ENCODE peak calls at places on chromosome 22, in nine cellular contexts. P is thyroid gland, E is suprapubic skin, R is IMR-90, V is heart left ventricle, G is gastrocnemius medialis, Q is tibial nerve, S is A549, A is ovary. H is an unnamed sample.

GRCh38 chr22:22201185-22201924 is 43.2 kb upstream of the VPREB1 start:
- DNase-seq in P (no peak), E (no peak), R (peak), V (no peak), G (no peak), Q (no peak), S (peak), A (peak), H (peak)

GRCh38 chr22:36369922-36370781 is 17.6 kb downstream of the MYH9 start:
- DNase-seq in P (peak), E (no peak), R (peak), V (no peak), G (peak), Q (no peak), S (peak), A (no peak), H (peak)

GRCh38 chr22:21909871-21910270 is 42.4 kb upstream of the MAPK1 start:
- DNase-seq in P (no peak), E (no peak), R (no peak), V (no peak), G (no peak), Q (no peak), S (no peak), A (no peak), H (no peak)

GRCh38 chr22:43126506-43127165 is 16.1 kb downstream of the BIK start:
- DNase-seq in P (no peak), E (no peak), R (peak), V (no peak), G (no peak), Q (no peak), S (peak), A (no peak), H (no peak)

GRCh38 chr22:47918276-47918928 is 1156.0 kb downstream of the TBC1D22A start:
- DNase-seq in P (no peak), E (no peak), R (no peak), V (no peak), G (no peak), Q (no peak), S (no peak), A (no peak), H (no peak)

GRCh38 chr22:42830161-42830560 is 26.9 kb downstream of the ARFGAP3 start:
- DNase-seq in P (peak), E (no peak), R (no peak), V (no peak), G (no peak), Q (no peak), S (no peak), A (no peak), H (no peak)

GRCh38 chr22:43511276-43511910 is 99.6 kb downstream of the MPPED1 start:
- DNase-seq in P (no peak), E (no peak), R (no peak), V (no peak), G (no peak), Q (no peak), S (no peak), A (no peak), H (no peak)

GRCh38 chr22:21641795-21642583 is at the start of gene SDF2L1:
- DNase-seq in P (peak), E (peak), R (peak), V (peak), G (peak), Q (peak), S (peak), A (peak), H (peak)

GRCh38 chr22:36377022-36377631 is 10.6 kb downstream of the MYH9 start:
- DNase-seq in P (no peak), E (no peak), R (no peak), V (no peak), G (no peak), Q (no peak), S (no peak), A (no peak), H (no peak)

GRCh38 chr22:45604239-45604711 is 67.4 kb upstream of the ATXN10 start:
- DNase-seq in P (no peak), E (no peak), R (peak), V (no peak), G (no peak), Q (no peak), S (peak), A (no peak), H (peak)

GRCh38 chr22:49953680-49954344 is 6.8 kb upstream of the PIM3 start:
- DNase-seq in P (peak), E (no peak), R (no peak), V (no peak), G (peak), Q (no peak), S (no peak), A (no peak), H (no peak)

GRCh38 chr22:48568736-48569330 is 1258.8 kb downstream of the BRD1 start:
- DNase-seq in P (no peak), E (no peak), R (no peak), V (no peak), G (no peak), Q (no peak), S (no peak), A (no peak), H (no peak)

GRCh38 chr22:49886346-49887073 is 31.7 kb downstream of the ALG12 start:
- DNase-seq in P (no peak), E (no peak), R (no peak), V (no peak), G (no peak), Q (no peak), S (no peak), A (no peak), H (no peak)

GRCh38 chr22:21051836-21052400 is 6.2 kb downstream of the LRRC74B start:
- DNase-seq in P (no peak), E (no peak), R (peak), V (no peak), G (no peak), Q (no peak), S (no peak), A (no peak), H (no peak)

GRCh38 chr22:23078462-23078787 is 8.1 kb downstream of the GNAZ start:
- DNase-seq in P (no peak), E (no peak), R (no peak), V (no peak), G (no peak), Q (no peak), S (no peak), A (no peak), H (no peak)

GRCh38 chr22:42172385-42173172 is 42.0 kb upstream of the CYP2D6 start:
- DNase-seq in P (no peak), E (no peak), R (peak), V (no peak), G (no peak), Q (no peak), S (no peak), A (no peak), H (no peak)

GRCh38 chr22:23516304-23516703 is 63.8 kb downstream of the IGLL1 start:
- DNase-seq in P (peak), E (no peak), R (no peak), V (no peak), G (no peak), Q (no peak), S (no peak), A (no peak), H (no peak)

GRCh38 chr22:22748297-22748743 is 103.9 kb downstream of the GGTLC2 start:
- DNase-seq in P (peak), E (no peak), R (peak), V (no peak), G (peak), Q (peak), S (peak), A (peak), H (no peak)

GRCh38 chr22:45263790-45264269 is 20.9 kb upstream of the UPK3A start:
- DNase-seq in P (peak), E (no peak), R (peak), V (peak), G (peak), Q (peak), S (peak), A (peak), H (peak)

GRCh38 chr22:22767876-22768602 is 119.6 kb upstream of the IGLL5 start:
- DNase-seq in P (no peak), E (no peak), R (no peak), V (no peak), G (no peak), Q (no peak), S (no peak), A (no peak), H (no peak)

GRCh38 chr22:46947516-46948260 is 185.2 kb downstream of the TBC1D22A start:
- DNase-seq in P (peak), E (no peak), R (no peak), V (no peak), G (no peak), Q (no peak), S (no peak), A (no peak), H (no peak)

GRCh38 chr22:21949948-21950347 is 2.7 kb downstream of the PPM1F start:
- DNase-seq in P (no peak), E (no peak), R (no peak), V (no peak), G (no peak), Q (no peak), S (no peak), A (no peak), H (no peak)

GRCh38 chr22:22769434-22770279 is 118.0 kb upstream of the IGLL5 start:
- DNase-seq in P (no peak), E (no peak), R (no peak), V (no peak), G (no peak), Q (no peak), S (no peak), A (no peak), H (no peak)

GRCh38 chr22:18044548-18045271 is 20.3 kb upstream of the MICAL3 start:
- DNase-seq in P (no peak), E (no peak), R (peak), V (peak), G (peak), Q (peak), S (no peak), A (peak), H (no peak)

GRCh38 chr22:45456811-45457210 is 43.3 kb downstream of the RIBC2 start:
- DNase-seq in P (no peak), E (no peak), R (no peak), V (no peak), G (no peak), Q (no peak), S (no peak), A (no peak), H (no peak)

GRCh38 chr22:44451016-44451415 is 47.0 kb downstream of the RTL6 start:
- DNase-seq in P (no peak), E (no peak), R (no peak), V (no peak), G (no peak), Q (no peak), S (no peak), A (no peak), H (no peak)

GRCh38 chr22:49767355-49768062 is 60.2 kb downstream of the BRD1 start:
- DNase-seq in P (no peak), E (no peak), R (peak), V (no peak), G (peak), Q (no peak), S (peak), A (peak), H (peak)

DNA sequence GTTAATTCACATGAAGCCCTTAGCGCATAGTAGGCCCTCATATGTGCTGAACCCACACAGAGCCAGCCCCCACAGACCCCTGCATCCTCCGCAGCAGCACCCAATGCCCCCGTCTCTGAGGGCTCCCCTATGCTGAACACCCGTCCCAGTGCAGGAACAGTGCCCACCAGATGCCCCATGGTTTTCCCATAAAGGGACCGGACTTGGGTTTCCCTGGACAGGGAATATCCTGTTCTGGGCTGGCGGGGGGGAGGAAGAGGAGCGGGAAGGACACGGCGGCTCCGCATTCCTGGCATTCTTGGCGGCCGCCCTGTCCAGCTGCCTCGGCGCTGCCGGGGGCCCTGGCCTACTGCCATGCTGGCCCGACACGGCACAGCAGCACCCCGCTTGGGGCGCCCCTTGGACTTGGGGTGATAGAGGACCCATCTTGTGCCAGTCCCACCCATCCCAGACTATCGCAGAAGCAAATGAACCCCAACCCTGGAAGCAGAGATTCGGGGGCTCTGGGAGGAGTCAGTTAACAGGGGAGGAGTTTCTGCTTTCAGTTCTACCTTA is 23.7 kb upstream of the CBX7 start:
- DNase-seq in P (peak), E (no peak), R (peak), V (peak), G (peak), Q (peak), S (peak), A (peak), H (peak)
- H3K27ac ChIP-seq in P (no peak), E (peak), R (peak), V (peak), G (peak), Q (peak), S (peak), A (peak), H (peak)

GRCh38 chr22:19965771-19966709 is 24.4 kb upstream of the TXNRD2 start:
- DNase-seq in P (peak), E (no peak), R (no peak), V (no peak), G (no peak), Q (no peak), S (no peak), A (no peak), H (no peak)
- TF ChIP-seq CTCF in P (no peak), E (no peak), R (peak), V (no peak), G (no peak), Q (no peak), S (no peak), A (no peak), H (no peak)

GRCh38 chr22:30277547-30278344 is 11.1 kb upstream of the OSM start:
- DNase-seq in P (no peak), E (no peak), R (peak), V (no peak), G (no peak), Q (no peak), S (no peak), A (peak), H (no peak)
- TF ChIP-seq POLR2A in P (no peak), E (no peak), R (no peak), V (no peak), G (no peak), Q (no peak), S (no peak), A (no peak), H (no peak)

GRCh38 chr22:40051322-40051721 is 56.6 kb downstream of the FAM83F start:
- DNase-seq in P (no peak), E (no peak), R (no peak), V (no peak), G (no peak), Q (no peak), S (no peak), A (no peak), H (no peak)

GRCh38 chr22:40054486-40054885 is 59.7 kb downstream of the FAM83F start:
- DNase-seq in P (no peak), E (no peak), R (no peak), V (no peak), G (no peak), Q (no peak), S (no peak), A (no peak), H (no peak)

GRCh38 chr22:40046126-40046525 is 51.4 kb downstream of the FAM83F start:
- DNase-seq in P (no peak), E (no peak), R (no peak), V (no peak), G (no peak), Q (no peak), S (no peak), A (no peak), H (no peak)

GRCh38 chr22:40053460-40053859 is 58.7 kb downstream of the FAM83F start:
- DNase-seq in P (no peak), E (no peak), R (no peak), V (no peak), G (no peak), Q (no peak), S (no peak), A (no peak), H (no peak)

GRCh38 chr22:40050258-40050657 is 55.5 kb downstream of the FAM83F start:
- DNase-seq in P (no peak), E (no peak), R (no peak), V (no peak), G (no peak), Q (no peak), S (no peak), A (no peak), H (no peak)
- H3K27ac ChIP-seq in P (no peak), E (no peak), R (no peak), V (no peak), G (no peak), Q (no peak), S (no peak), A (no peak), H (no peak)

DNA sequence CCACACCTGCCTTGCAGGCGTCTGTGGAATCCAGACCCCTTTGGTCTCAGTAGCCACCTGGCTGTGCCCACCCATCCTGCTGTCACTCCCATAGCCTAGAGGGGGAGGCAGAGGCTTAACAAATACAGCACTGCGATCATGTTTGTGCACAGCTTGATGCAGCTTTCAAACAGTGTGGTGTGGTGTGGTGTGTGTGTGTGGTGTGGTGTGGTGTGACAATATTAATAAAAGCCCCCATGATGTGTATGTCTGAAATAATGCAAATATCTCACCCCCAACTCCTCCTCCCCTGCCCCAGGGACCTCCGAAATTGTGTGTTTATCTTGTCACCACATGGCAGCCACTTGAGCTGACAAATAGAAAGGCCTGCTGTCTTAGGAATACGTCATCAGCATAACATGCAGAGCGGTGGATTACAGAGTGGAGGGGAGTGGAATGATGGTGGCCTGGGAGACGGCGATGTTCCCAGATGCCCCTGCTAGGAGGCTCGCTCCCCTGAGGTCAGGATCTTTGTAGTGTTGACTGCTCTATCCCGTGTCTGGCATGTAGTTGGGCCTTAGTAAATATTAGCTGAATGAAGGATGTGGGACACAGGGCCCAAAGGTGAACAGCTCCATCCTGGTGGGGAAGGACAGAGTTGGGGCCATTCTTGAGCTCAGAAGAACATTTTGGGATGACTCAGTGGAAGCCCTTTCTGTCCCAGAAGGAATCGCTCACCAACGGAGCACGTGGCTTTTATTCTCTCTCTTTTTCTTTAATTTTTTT is 2.8 kb downstream of the PDXP start:
- DNase-seq in P (no peak), E (no peak), R (peak), V (peak), G (no peak), Q (no peak), S (no peak), A (no peak), H (no peak)
- TF ChIP-seq CTCF in P (no peak), E (peak), R (peak), V (peak), G (peak), Q (peak), S (no peak), A (peak), H (no peak)

GRCh38 chr22:40147388-40148176 is 30.1 kb upstream of the TNRC6B start:
- DNase-seq in P (no peak), E (no peak), R (no peak), V (no peak), G (no peak), Q (no peak), S (no peak), A (no peak), H (no peak)
- TF ChIP-seq POLR2A in P (no peak), E (no peak), R (no peak), V (no peak), G (no peak), Q (no peak), S (no peak), A (no peak), H (no peak)

DNA sequence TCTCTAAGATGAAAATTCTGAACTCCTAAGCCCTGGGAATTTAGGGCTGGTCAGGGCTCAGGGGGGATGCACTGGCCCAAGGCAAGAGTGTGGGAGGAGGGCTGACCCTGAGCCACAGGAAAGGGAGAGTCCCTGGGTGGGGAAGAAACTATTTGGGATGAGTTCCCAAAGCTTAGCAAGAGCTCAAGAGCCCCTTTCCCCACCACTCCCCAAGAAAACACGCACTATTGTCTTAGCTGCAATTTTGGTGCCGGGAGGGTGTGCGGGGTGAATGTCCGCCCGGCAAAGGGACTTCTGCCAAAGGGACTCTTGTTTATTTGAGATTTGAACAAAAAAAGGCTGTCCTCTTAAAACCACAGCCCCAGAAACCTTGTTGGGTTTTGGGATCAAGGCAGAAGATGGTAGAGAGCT is 37.0 kb downstream of the KIAA1671 start:
- DNase-seq in P (peak), E (no peak), R (no peak), V (peak), G (no peak), Q (peak), S (no peak), A (peak), H (no peak)
- H3K27ac ChIP-seq in P (peak), E (peak), R (no peak), V (peak), G (peak), Q (peak), S (peak), A (peak), H (peak)

GRCh38 chr22:27317961-27318360 is 483.6 kb downstream of the MN1 start:
- DNase-seq in P (no peak), E (no peak), R (no peak), V (no peak), G (no peak), Q (no peak), S (no peak), A (no peak), H (no peak)
- TF ChIP-seq CTCF in P (no peak), E (no peak), R (no peak), V (no peak), G (no peak), Q (no peak), S (no peak), A (no peak), H (no peak)

DNA sequence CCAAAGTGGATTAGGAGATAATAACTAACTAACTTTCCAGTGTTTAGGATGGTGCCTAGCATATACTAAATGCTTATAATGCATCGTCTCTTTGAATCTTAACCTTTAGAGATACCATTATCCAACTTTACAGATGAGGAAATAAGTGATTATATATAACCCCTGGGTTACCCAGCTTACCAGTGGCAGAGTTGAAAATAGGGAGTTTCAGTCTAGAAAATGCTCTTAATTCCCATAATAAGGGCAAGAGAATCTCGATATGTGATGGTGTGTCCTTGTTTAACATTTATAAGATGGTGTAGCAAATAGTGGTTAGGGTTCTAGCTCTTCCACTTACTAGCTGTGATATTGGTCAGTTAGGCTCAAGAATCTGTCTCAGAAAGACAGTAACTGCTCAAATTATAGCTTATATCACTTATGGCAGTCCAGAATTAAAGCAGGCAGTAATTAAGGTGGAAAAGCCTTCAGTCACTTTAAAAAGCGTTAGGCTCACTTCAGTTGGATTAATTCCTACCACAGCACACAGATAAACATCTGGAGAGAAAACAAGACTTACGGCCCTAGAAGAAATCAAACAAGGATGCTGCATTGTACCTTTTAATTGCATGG is 6.3 kb downstream of the XBP1 start:
- DNase-seq in P (no peak), E (no peak), R (no peak), V (no peak), G (no peak), Q (no peak), S (no peak), A (no peak), H (no peak)
- TF ChIP-seq POLR2A in P (no peak), E (no peak), R (no peak), V (no peak), G (no peak), Q (no peak), S (no peak), A (no peak), H (no peak)

H was measured in sigmoid colon.